ENCODE peak calls at places on chromosomes 5 and 9, in eight cellular contexts. One of them, this sample, is unnamed.

GRCh38 chr9:107216331-107216730 is 66.7 kb upstream of the RAD23B start:
- DNase-seq in left colon: no peak
- DNase-seq in fibroblast of pulmonary artery: no peak
- DNase-seq in activated T-helper 1 cell treated with Interleukin-2 at 50 U/mL for 16 hours: no peak
- DNase-seq in ELR: no peak
- DNase-seq in H4: no peak
- DNase-seq in endothelial cell: no peak
- DNase-seq in ovary: no peak
- DNase-seq in this sample: no peak

GRCh38 chr9:129572052-129572425 is 48.9 kb downstream of the C9orf50 start:
- DNase-seq in left colon: no peak
- DNase-seq in fibroblast of pulmonary artery: no peak
- DNase-seq in activated T-helper 1 cell treated with Interleukin-2 at 50 U/mL for 16 hours: no peak
- DNase-seq in ELR: no peak
- DNase-seq in H4: no peak
- DNase-seq in endothelial cell: no peak
- DNase-seq in ovary: no peak
- DNase-seq in this sample: no peak

GRCh38 chr5:163309850-163310365 is 127.5 kb upstream of the CCNG1 start:
- DNase-seq in left colon: no peak
- DNase-seq in fibroblast of pulmonary artery: no peak
- DNase-seq in activated T-helper 1 cell treated with Interleukin-2 at 50 U/mL for 16 hours: no peak
- DNase-seq in ELR: no peak
- DNase-seq in H4: no peak
- DNase-seq in endothelial cell: no peak
- DNase-seq in ovary: no peak
- DNase-seq in this sample: no peak

GRCh38 chr5:75463726-75464125 is 47.7 kb downstream of the CERT1 start:
- DNase-seq in left colon: no peak
- DNase-seq in fibroblast of pulmonary artery: no peak
- DNase-seq in activated T-helper 1 cell treated with Interleukin-2 at 50 U/mL for 16 hours: no peak
- DNase-seq in ELR: no peak
- DNase-seq in H4: no peak
- DNase-seq in endothelial cell: no peak
- DNase-seq in ovary: no peak
- DNase-seq in this sample: peak; percentile 26

GRCh38 chr9:134066923-134067851 is 639 bp downstream of the BRD3 start:
- DNase-seq in left colon: peak; percentile 37
- DNase-seq in fibroblast of pulmonary artery: peak; percentile 31
- DNase-seq in activated T-helper 1 cell treated with Interleukin-2 at 50 U/mL for 16 hours: peak; percentile 28
- DNase-seq in ELR: peak; percentile 56
- DNase-seq in H4: no peak
- DNase-seq in endothelial cell: peak; percentile 44
- DNase-seq in ovary: peak; percentile 56
- DNase-seq in this sample: no peak

GRCh38 chr9:33139421-33140228 is 27.5 kb downstream of the B4GALT1 start:
- DNase-seq in left colon: peak; percentile 64
- DNase-seq in fibroblast of pulmonary artery: peak; percentile 95
- DNase-seq in activated T-helper 1 cell treated with Interleukin-2 at 50 U/mL for 16 hours: no peak
- DNase-seq in ELR: no peak
- DNase-seq in H4: no peak
- DNase-seq in endothelial cell: no peak
- DNase-seq in ovary: peak; percentile 87
- DNase-seq in this sample: no peak

GRCh38 chr5:62450259-62450658 is 37.7 kb downstream of the IPO11 start:
- DNase-seq in left colon: no peak
- DNase-seq in fibroblast of pulmonary artery: no peak
- DNase-seq in activated T-helper 1 cell treated with Interleukin-2 at 50 U/mL for 16 hours: no peak
- DNase-seq in ELR: peak; percentile 32
- DNase-seq in H4: no peak
- DNase-seq in endothelial cell: no peak
- DNase-seq in ovary: no peak
- DNase-seq in this sample: no peak

GRCh38 chr9:112104901-112105300 is 70.2 kb downstream of the SUSD1 start:
- DNase-seq in left colon: no peak
- DNase-seq in fibroblast of pulmonary artery: no peak
- DNase-seq in activated T-helper 1 cell treated with Interleukin-2 at 50 U/mL for 16 hours: no peak
- DNase-seq in ELR: no peak
- DNase-seq in H4: no peak
- DNase-seq in endothelial cell: no peak
- DNase-seq in ovary: no peak
- DNase-seq in this sample: no peak

GRCh38 chr5:8864053-8864452 is 681.8 kb downstream of the SEMA5A start:
- DNase-seq in left colon: no peak
- DNase-seq in fibroblast of pulmonary artery: peak; percentile 44
- DNase-seq in activated T-helper 1 cell treated with Interleukin-2 at 50 U/mL for 16 hours: no peak
- DNase-seq in ELR: peak; percentile 64
- DNase-seq in H4: peak; percentile 44
- DNase-seq in endothelial cell: peak; percentile 35
- DNase-seq in ovary: no peak
- DNase-seq in this sample: peak; percentile 85

GRCh38 chr9:113868501-113868900 is 7.6 kb upstream of the ZNF618 start:
- DNase-seq in left colon: no peak
- DNase-seq in fibroblast of pulmonary artery: no peak
- DNase-seq in activated T-helper 1 cell treated with Interleukin-2 at 50 U/mL for 16 hours: no peak
- DNase-seq in ELR: no peak
- DNase-seq in H4: no peak
- DNase-seq in endothelial cell: no peak
- DNase-seq in ovary: no peak
- DNase-seq in this sample: no peak

GRCh38 chr5:172910828-172911627 is 48.2 kb upstream of the RPL26L1 start:
- DNase-seq in left colon: peak; percentile 70
- DNase-seq in fibroblast of pulmonary artery: peak; percentile 96
- DNase-seq in activated T-helper 1 cell treated with Interleukin-2 at 50 U/mL for 16 hours: no peak
- DNase-seq in ELR: peak; percentile 85
- DNase-seq in H4: peak; percentile 61
- DNase-seq in endothelial cell: peak; percentile 47
- DNase-seq in ovary: no peak
- DNase-seq in this sample: peak; percentile 51

GRCh38 chr5:424259-425110 is 18.5 kb upstream of the EXOC3 start:
- DNase-seq in left colon: no peak
- DNase-seq in fibroblast of pulmonary artery: no peak
- DNase-seq in activated T-helper 1 cell treated with Interleukin-2 at 50 U/mL for 16 hours: no peak
- DNase-seq in ELR: peak; percentile 85
- DNase-seq in H4: no peak
- DNase-seq in endothelial cell: no peak
- DNase-seq in ovary: no peak
- DNase-seq in this sample: peak; percentile 35

GRCh38 chr5:1217596-1218206 is 7.5 kb upstream of the SLC6A18 start:
- DNase-seq in left colon: no peak
- DNase-seq in fibroblast of pulmonary artery: no peak
- DNase-seq in activated T-helper 1 cell treated with Interleukin-2 at 50 U/mL for 16 hours: no peak
- DNase-seq in ELR: no peak
- DNase-seq in H4: no peak
- DNase-seq in endothelial cell: no peak
- DNase-seq in ovary: no peak
- DNase-seq in this sample: no peak

GRCh38 chr5:34762321-34762871 is 76.6 kb upstream of the TTC23L start:
- DNase-seq in left colon: no peak
- DNase-seq in fibroblast of pulmonary artery: peak; percentile 88
- DNase-seq in activated T-helper 1 cell treated with Interleukin-2 at 50 U/mL for 16 hours: no peak
- DNase-seq in ELR: no peak
- DNase-seq in H4: peak; percentile 77
- DNase-seq in endothelial cell: no peak
- DNase-seq in ovary: peak; percentile 39
- DNase-seq in this sample: no peak

GRCh38 chr5:180121799-180122198 is 50.2 kb upstream of the RNF130 start:
- DNase-seq in left colon: peak; percentile 18
- DNase-seq in fibroblast of pulmonary artery: no peak
- DNase-seq in activated T-helper 1 cell treated with Interleukin-2 at 50 U/mL for 16 hours: no peak
- DNase-seq in ELR: no peak
- DNase-seq in H4: no peak
- DNase-seq in endothelial cell: no peak
- DNase-seq in ovary: no peak
- DNase-seq in this sample: no peak

GRCh38 chr9:92790542-92791527 is 26.2 kb upstream of the BICD2 start:
- DNase-seq in left colon: peak; percentile 60
- DNase-seq in fibroblast of pulmonary artery: peak; percentile 86
- DNase-seq in activated T-helper 1 cell treated with Interleukin-2 at 50 U/mL for 16 hours: peak; percentile 54
- DNase-seq in ELR: peak; percentile 78
- DNase-seq in H4: peak; percentile 67
- DNase-seq in endothelial cell: peak; percentile 81
- DNase-seq in ovary: peak; percentile 81
- DNase-seq in this sample: peak; percentile 86

GRCh38 chr9:115604831-115605483 is 487.0 kb upstream of the TNC start:
- DNase-seq in left colon: no peak
- DNase-seq in fibroblast of pulmonary artery: peak; percentile 85
- DNase-seq in activated T-helper 1 cell treated with Interleukin-2 at 50 U/mL for 16 hours: no peak
- DNase-seq in ELR: peak; percentile 95
- DNase-seq in H4: peak; percentile 77
- DNase-seq in endothelial cell: no peak
- DNase-seq in ovary: no peak
- DNase-seq in this sample: peak; percentile 91

GRCh38 chr9:13904746-13905145 is 409.2 kb downstream of the NFIB start:
- DNase-seq in left colon: no peak
- DNase-seq in fibroblast of pulmonary artery: no peak
- DNase-seq in activated T-helper 1 cell treated with Interleukin-2 at 50 U/mL for 16 hours: no peak
- DNase-seq in ELR: no peak
- DNase-seq in H4: no peak
- DNase-seq in endothelial cell: no peak
- DNase-seq in ovary: no peak
- DNase-seq in this sample: peak; percentile 43

GRCh38 chr9:126448136-126448535 is 121.5 kb downstream of the MVB12B start:
- DNase-seq in left colon: no peak
- DNase-seq in fibroblast of pulmonary artery: no peak
- DNase-seq in activated T-helper 1 cell treated with Interleukin-2 at 50 U/mL for 16 hours: no peak
- DNase-seq in ELR: no peak
- DNase-seq in H4: no peak
- DNase-seq in endothelial cell: no peak
- DNase-seq in ovary: no peak
- DNase-seq in this sample: no peak

GRCh38 chr5:20654033-20654432 is 666.0 kb upstream of the CDH18 start:
- DNase-seq in left colon: no peak
- DNase-seq in fibroblast of pulmonary artery: no peak
- DNase-seq in activated T-helper 1 cell treated with Interleukin-2 at 50 U/mL for 16 hours: no peak
- DNase-seq in ELR: no peak
- DNase-seq in H4: no peak
- DNase-seq in endothelial cell: no peak
- DNase-seq in ovary: no peak
- DNase-seq in this sample: no peak

GRCh38 chr9:78443946-78444345 is 147.0 kb downstream of the PSAT1 start:
- DNase-seq in left colon: no peak
- DNase-seq in fibroblast of pulmonary artery: no peak
- DNase-seq in activated T-helper 1 cell treated with Interleukin-2 at 50 U/mL for 16 hours: no peak
- DNase-seq in ELR: no peak
- DNase-seq in H4: no peak
- DNase-seq in endothelial cell: no peak
- DNase-seq in ovary: no peak
- DNase-seq in this sample: no peak

GRCh38 chr5:134935711-134936602 is 31.0 kb downstream of the PCBD2 start:
- DNase-seq in left colon: no peak
- DNase-seq in fibroblast of pulmonary artery: no peak
- DNase-seq in activated T-helper 1 cell treated with Interleukin-2 at 50 U/mL for 16 hours: no peak
- DNase-seq in ELR: no peak
- DNase-seq in H4: no peak
- DNase-seq in endothelial cell: no peak
- DNase-seq in ovary: no peak
- DNase-seq in this sample: no peak

GRCh38 chr9:6899274-6899673 is 141.5 kb downstream of the KDM4C start:
- DNase-seq in left colon: no peak
- DNase-seq in fibroblast of pulmonary artery: no peak
- DNase-seq in activated T-helper 1 cell treated with Interleukin-2 at 50 U/mL for 16 hours: no peak
- DNase-seq in ELR: no peak
- DNase-seq in H4: no peak
- DNase-seq in endothelial cell: no peak
- DNase-seq in ovary: no peak
- DNase-seq in this sample: no peak

GRCh38 chr9:121349009-121349408 is 21.0 kb downstream of the STOM start:
- DNase-seq in left colon: no peak
- DNase-seq in fibroblast of pulmonary artery: no peak
- DNase-seq in activated T-helper 1 cell treated with Interleukin-2 at 50 U/mL for 16 hours: no peak
- DNase-seq in ELR: no peak
- DNase-seq in H4: no peak
- DNase-seq in endothelial cell: no peak
- DNase-seq in ovary: no peak
- DNase-seq in this sample: no peak

GRCh38 chr5:58933891-58934628 is 351.2 kb downstream of the RAB3C start:
- DNase-seq in left colon: no peak
- DNase-seq in fibroblast of pulmonary artery: peak; percentile 14
- DNase-seq in activated T-helper 1 cell treated with Interleukin-2 at 50 U/mL for 16 hours: no peak
- DNase-seq in ELR: no peak
- DNase-seq in H4: no peak
- DNase-seq in endothelial cell: no peak
- DNase-seq in ovary: no peak
- DNase-seq in this sample: no peak

GRCh38 chr5:172454355-172455086 is at the start of gene SH3PXD2B:
- DNase-seq in left colon: no peak
- DNase-seq in fibroblast of pulmonary artery: peak; percentile 67
- DNase-seq in activated T-helper 1 cell treated with Interleukin-2 at 50 U/mL for 16 hours: no peak
- DNase-seq in ELR: peak; percentile 65
- DNase-seq in H4: no peak
- DNase-seq in endothelial cell: peak; percentile 83
- DNase-seq in ovary: peak; percentile 80
- DNase-seq in this sample: peak; percentile 54

GRCh38 chr5:89380635-89381034 is 497.7 kb upstream of the MEF2C start:
- DNase-seq in left colon: no peak
- DNase-seq in fibroblast of pulmonary artery: no peak
- DNase-seq in activated T-helper 1 cell treated with Interleukin-2 at 50 U/mL for 16 hours: no peak
- DNase-seq in ELR: no peak
- DNase-seq in H4: no peak
- DNase-seq in endothelial cell: no peak
- DNase-seq in ovary: no peak
- DNase-seq in this sample: no peak

GRCh38 chr5:131279209-131279608 is 15.4 kb downstream of the CDC42SE2 start:
- DNase-seq in left colon: no peak
- DNase-seq in fibroblast of pulmonary artery: no peak
- DNase-seq in activated T-helper 1 cell treated with Interleukin-2 at 50 U/mL for 16 hours: no peak
- DNase-seq in ELR: no peak
- DNase-seq in H4: no peak
- DNase-seq in endothelial cell: no peak
- DNase-seq in ovary: no peak
- DNase-seq in this sample: no peak

GRCh38 chr5:96823900-96824351 is 16.2 kb upstream of the ERAP1 start:
- DNase-seq in left colon: no peak
- DNase-seq in fibroblast of pulmonary artery: peak; percentile 54
- DNase-seq in activated T-helper 1 cell treated with Interleukin-2 at 50 U/mL for 16 hours: no peak
- DNase-seq in ELR: peak; percentile 94
- DNase-seq in H4: peak; percentile 65
- DNase-seq in endothelial cell: no peak
- DNase-seq in ovary: no peak
- DNase-seq in this sample: peak; percentile 96

GRCh38 chr9:14417230-14417629 is 103.3 kb upstream of the NFIB start:
- DNase-seq in left colon: no peak
- DNase-seq in fibroblast of pulmonary artery: peak; percentile 65
- DNase-seq in activated T-helper 1 cell treated with Interleukin-2 at 50 U/mL for 16 hours: no peak
- DNase-seq in ELR: peak; percentile 22
- DNase-seq in H4: no peak
- DNase-seq in endothelial cell: no peak
- DNase-seq in ovary: no peak
- DNase-seq in this sample: peak; percentile 49

This sample was measured in PC-3.